ENCODE peak calls at places on chromosomes 13 and 19, in ten cellular contexts. T, R, W, B, Y, K, Q, C, A and P are unnamed samples.

GRCh38 chr19:4246767-4247593 is at the start of gene YJU2:
- DNase-seq in T (peak), R (peak), W (peak), B (peak), Y (peak), K (peak), Q (peak), C (peak), A (peak), P (peak)

GRCh38 chr13:112605531-112605990 is 17.6 kb upstream of the TUBGCP3 start:
- DNase-seq in T (no peak), R (no peak), W (no peak), B (no peak), Y (no peak), K (peak), Q (no peak), C (no peak), A (no peak), P (no peak)

GRCh38 chr19:18951721-18952281 is 10.8 kb upstream of the HOMER3 start:
- DNase-seq in T (no peak), R (no peak), W (no peak), B (no peak), Y (no peak), K (peak), Q (no peak), C (no peak), A (peak), P (no peak)

GRCh38 chr13:39461685-39462266 is 141.2 kb downstream of the LHFPL6 start:
- DNase-seq in T (no peak), R (no peak), W (peak), B (no peak), Y (no peak), K (no peak), Q (no peak), C (no peak), A (no peak), P (no peak)

GRCh38 chr19:35044317-35045117 is 3.0 kb downstream of the HPN start:
- DNase-seq in T (peak), R (peak), W (peak), B (peak), Y (peak), K (peak), Q (no peak), C (no peak), A (peak), P (peak)

GRCh38 chr19:37594982-37595382 is 306 bp downstream of the ZNF540 start:
- DNase-seq in T (peak), R (peak), W (peak), B (peak), Y (peak), K (peak), Q (peak), C (peak), A (no peak), P (no peak)

GRCh38 chr13:67410645-67411044 is 180.5 kb upstream of the PCDH9 start:
- DNase-seq in T (no peak), R (no peak), W (no peak), B (no peak), Y (no peak), K (no peak), Q (no peak), C (no peak), A (no peak), P (no peak)

GRCh38 chr13:24148414-24149305 is 11.9 kb upstream of the SPATA13 start:
- DNase-seq in T (peak), R (no peak), W (peak), B (no peak), Y (no peak), K (peak), Q (no peak), C (peak), A (peak), P (peak)

GRCh38 chr13:46831588-46832194 is 34.7 kb upstream of the ESD start:
- DNase-seq in T (peak), R (no peak), W (peak), B (peak), Y (peak), K (peak), Q (no peak), C (no peak), A (peak), P (peak)

GRCh38 chr13:39422845-39423565 is 180.0 kb downstream of the LHFPL6 start:
- DNase-seq in T (no peak), R (no peak), W (no peak), B (no peak), Y (no peak), K (peak), Q (no peak), C (no peak), A (no peak), P (peak)

GRCh38 chr19:45769821-45770191 is 754 bp upstream of the SIX5 start:
- DNase-seq in T (no peak), R (no peak), W (peak), B (peak), Y (peak), K (peak), Q (peak), C (peak), A (peak), P (peak)

GRCh38 chr13:27000686-27001085 is 170.9 kb downstream of the USP12 start:
- DNase-seq in T (no peak), R (no peak), W (no peak), B (no peak), Y (no peak), K (no peak), Q (peak), C (peak), A (no peak), P (no peak)

GRCh38 chr13:20525144-20525600 is 485 bp downstream of the CRYL1 start:
- DNase-seq in T (peak), R (no peak), W (no peak), B (peak), Y (peak), K (peak), Q (peak), C (peak), A (peak), P (peak)

GRCh38 chr13:48939728-48940127 is 36.0 kb upstream of the FNDC3A start:
- DNase-seq in T (no peak), R (no peak), W (no peak), B (no peak), Y (no peak), K (no peak), Q (no peak), C (no peak), A (no peak), P (no peak)

DNA sequence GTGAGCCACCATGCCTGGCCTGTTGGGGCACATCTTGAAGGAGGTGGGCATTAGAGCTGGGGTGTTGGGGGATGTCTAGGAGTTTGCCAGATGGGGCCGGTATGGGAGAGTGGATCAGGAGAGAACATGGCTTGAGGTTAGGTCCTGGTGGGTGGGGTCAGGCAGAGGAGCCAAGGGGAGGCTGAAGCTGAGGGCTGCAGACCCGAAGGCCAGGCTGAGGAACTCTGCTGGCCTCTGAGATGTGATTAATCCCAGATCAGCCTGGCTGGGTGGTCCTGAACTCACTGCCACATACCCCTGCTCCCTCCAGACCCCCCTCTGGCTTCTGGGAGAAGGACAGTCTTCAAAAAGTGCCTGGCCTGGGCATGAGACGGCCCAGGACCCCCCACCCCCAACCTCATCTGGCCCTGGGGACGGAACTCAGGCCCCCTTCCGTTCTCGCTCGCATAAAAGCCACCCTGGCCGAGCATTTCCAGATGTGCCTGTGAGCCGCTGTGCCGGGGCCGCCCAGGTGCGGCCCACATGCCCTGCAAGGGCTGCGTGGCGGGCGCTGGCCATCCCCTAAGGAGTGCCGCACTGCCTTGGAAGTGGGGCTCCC is 2.7 kb downstream of the FSTL3 start:
- DNase-seq in T (no peak), R (no peak), W (no peak), B (no peak), Y (no peak), K (no peak), Q (no peak), C (no peak), A (no peak), P (no peak)
- H3K4me3 ChIP-seq in T (no peak), R (peak), W (no peak), B (peak), Y (no peak), K (peak), Q (no peak), C (peak), A (peak), P (peak)

DNA sequence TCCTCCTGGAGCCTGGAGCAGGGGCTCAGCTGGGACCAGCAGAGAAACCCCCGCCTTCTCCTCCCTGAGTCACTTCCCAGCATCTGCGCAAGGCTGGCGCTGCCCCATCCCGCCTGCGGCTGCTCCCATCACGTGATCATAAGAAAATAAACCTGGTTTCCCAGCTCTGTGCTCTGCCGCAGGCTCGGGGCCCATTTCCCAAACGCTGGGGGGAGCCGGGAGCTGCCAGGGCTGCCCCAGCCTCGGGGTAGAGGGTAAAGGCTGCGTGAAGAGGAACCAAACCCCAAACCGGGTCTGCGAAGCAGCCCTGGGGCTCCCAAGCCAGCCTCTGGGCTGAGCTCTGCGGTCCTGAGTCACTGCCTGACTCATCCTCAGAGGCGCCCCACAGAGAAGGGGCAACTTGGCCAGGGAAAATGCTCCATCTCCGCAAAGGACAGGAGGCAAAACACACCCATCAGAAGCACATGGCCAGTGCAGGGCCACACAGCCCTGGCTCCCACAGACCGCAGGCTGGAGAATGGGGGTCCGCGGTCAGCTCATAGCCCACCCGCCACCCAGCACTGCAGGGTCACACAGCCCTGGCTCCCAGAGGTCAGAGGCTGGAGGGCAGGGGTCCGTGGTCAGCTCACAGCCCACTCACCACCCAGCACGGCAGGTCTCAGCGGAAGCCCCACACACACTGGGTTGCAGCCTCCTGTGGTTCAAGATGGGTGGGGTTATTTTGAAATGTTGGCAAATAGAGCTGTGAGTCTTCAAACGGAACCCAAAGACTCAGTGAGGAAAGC is 67.1 kb downstream of the RASA3 start:
- DNase-seq in T (peak), R (peak), W (peak), B (peak), Y (peak), K (peak), Q (peak), C (peak), A (peak), P (peak)
- TF ChIP-seq CTCF in T (no peak), R (peak), W (peak), B (no peak), Y (no peak), K (no peak), Q (no peak), C (no peak), A (no peak), P (no peak)

GRCh38 chr13:38346764-38347163 is 2.9 kb upstream of the UFM1 start:
- DNase-seq in T (no peak), R (no peak), W (no peak), B (no peak), Y (no peak), K (no peak), Q (no peak), C (no peak), A (peak), P (no peak)
- H3K4me3 ChIP-seq in T (no peak), R (no peak), W (no peak), B (no peak), Y (no peak), K (no peak), Q (no peak), C (no peak), A (peak), P (no peak)

DNA sequence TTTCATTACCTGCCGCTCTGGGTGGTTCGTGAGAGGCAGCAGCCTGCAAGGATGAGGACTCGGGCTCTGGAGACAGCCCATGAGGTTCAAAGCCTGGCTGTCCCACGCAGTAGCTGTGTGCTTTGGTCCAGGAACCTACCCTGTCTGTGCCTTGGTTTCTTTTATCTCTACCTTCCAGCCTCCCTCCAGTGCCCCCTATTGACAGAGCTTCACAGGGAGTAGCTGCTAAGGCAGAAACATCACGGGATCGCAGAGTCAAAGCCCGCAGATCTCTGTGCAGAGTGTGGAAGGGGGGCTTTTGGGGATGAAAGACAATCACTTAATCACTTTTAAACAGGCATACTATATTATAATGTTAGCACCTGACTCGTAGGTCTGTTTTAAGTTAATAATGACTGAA is 16.2 kb downstream of the ZNF71 start:
- DNase-seq in T (no peak), R (no peak), W (no peak), B (no peak), Y (no peak), K (no peak), Q (no peak), C (no peak), A (no peak), P (no peak)
- TF ChIP-seq CTCF in T (no peak), R (no peak), W (no peak), B (no peak), Y (no peak), K (no peak), Q (no peak), C (no peak), A (no peak), P (no peak)

GRCh38 chr19:23391239-23391638 is 4.0 kb downstream of the ZNF91 start:
- DNase-seq in T (no peak), R (no peak), W (no peak), B (no peak), Y (no peak), K (no peak), Q (no peak), C (no peak), A (no peak), P (no peak)
- H3K4me3 ChIP-seq in T (no peak), R (no peak), W (no peak), B (no peak), Y (no peak), K (no peak), Q (no peak), C (no peak), A (no peak), P (no peak)

GRCh38 chr13:79155883-79156282 is 250.2 kb downstream of the RBM26 start:
- DNase-seq in T (no peak), R (no peak), W (no peak), B (peak), Y (no peak), K (no peak), Q (no peak), C (no peak), A (no peak), P (no peak)
- TF ChIP-seq CTCF in T (no peak), R (no peak), W (no peak), B (no peak), Y (no peak), K (no peak), Q (no peak), C (no peak), A (no peak), P (no peak)

DNA sequence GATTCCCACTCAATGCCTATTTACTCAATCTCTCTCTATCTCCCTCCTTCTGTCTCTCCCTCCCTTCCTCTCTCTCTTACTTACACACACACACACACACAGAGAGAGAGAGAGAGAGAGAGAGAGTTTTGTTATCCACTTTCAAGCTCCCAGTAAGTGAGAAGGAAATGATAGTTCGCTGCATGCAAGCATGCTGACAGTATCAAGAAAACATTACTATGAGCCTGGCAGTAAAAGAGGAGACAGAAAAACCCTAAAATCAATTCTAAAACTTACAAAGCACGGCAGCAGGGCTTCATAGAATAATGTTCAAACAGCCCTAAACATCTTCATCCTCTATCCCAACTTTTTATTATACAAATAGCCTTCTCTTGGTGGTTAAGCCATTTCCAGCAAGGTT is 171.9 kb downstream of the FOXO1 start:
- DNase-seq in T (no peak), R (no peak), W (no peak), B (no peak), Y (no peak), K (no peak), Q (no peak), C (no peak), A (no peak), P (peak)
- H3K4me3 ChIP-seq in T (no peak), R (no peak), W (no peak), B (no peak), Y (no peak), K (no peak), Q (no peak), C (no peak), A (no peak), P (no peak)

GRCh38 chr19:51111606-51112005 is 3.4 kb upstream of the CTU1 start:
- DNase-seq in T (no peak), R (no peak), W (no peak), B (no peak), Y (no peak), K (no peak), Q (no peak), C (no peak), A (no peak), P (peak)
- TF ChIP-seq CTCF in T (no peak), R (no peak), W (no peak), B (peak), Y (no peak), K (peak), Q (no peak), C (no peak), A (peak), P (peak)

DNA sequence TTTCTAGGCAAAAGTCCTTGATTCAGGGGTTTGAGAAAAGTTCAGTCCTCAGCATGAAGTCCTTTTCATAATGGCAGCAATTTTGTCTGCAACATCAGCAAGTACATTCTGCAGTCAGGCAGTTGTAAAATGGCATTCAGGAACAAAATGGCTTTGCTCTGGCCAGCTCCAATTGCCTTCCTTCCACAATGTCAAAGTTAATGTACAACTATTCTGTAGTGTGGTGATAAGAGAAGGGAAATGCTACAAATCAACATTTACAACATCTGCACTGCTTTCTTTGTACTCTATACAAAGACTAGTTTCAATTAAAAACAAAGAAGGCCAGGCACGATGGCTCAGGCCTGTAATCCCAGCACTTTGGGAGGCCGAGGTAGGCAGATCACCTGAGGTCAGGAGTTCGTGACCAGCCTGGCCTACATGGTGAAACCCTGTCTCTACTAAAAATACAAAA is 1.8 kb upstream of the NEK3 start:
- DNase-seq in T (no peak), R (no peak), W (no peak), B (no peak), Y (peak), K (no peak), Q (no peak), C (no peak), A (no peak), P (no peak)
- H3K4me3 ChIP-seq in T (no peak), R (no peak), W (no peak), B (no peak), Y (no peak), K (no peak), Q (no peak), C (no peak), A (no peak), P (no peak)